ENCODE peak calls at places on chromosomes 6 and 20, in nine cellular contexts. W, I, D, B, U, H, X, N and Q are unnamed samples.

GRCh38 chr6:53794073-53794719 is 609 bp upstream of the LRRC1 start:
- DNase-seq in W (peak), I (peak), D (peak), B (peak), U (no peak), H (peak), X (peak), N (no peak), Q (peak)

GRCh38 chr20:46701986-46702385 is 7.5 kb upstream of the SLC2A10 start:
- DNase-seq in W (no peak), I (no peak), D (no peak), B (no peak), U (no peak), H (no peak), X (no peak), N (no peak), Q (no peak)

GRCh38 chr6:101083533-101084172 is 202.5 kb upstream of the ASCC3 start:
- DNase-seq in W (no peak), I (no peak), D (no peak), B (no peak), U (no peak), H (no peak), X (no peak), N (peak), Q (peak)

GRCh38 chr6:82872092-82872635 is 193.5 kb downstream of the UBE3D start:
- DNase-seq in W (no peak), I (no peak), D (no peak), B (no peak), U (no peak), H (no peak), X (no peak), N (no peak), Q (no peak)

GRCh38 chr20:24777746-24778145 is 171.3 kb upstream of the CST7 start:
- DNase-seq in W (no peak), I (no peak), D (no peak), B (no peak), U (no peak), H (no peak), X (no peak), N (no peak), Q (no peak)

GRCh38 chr6:7146079-7146828 is 38.5 kb downstream of the RREB1 start:
- DNase-seq in W (peak), I (peak), D (no peak), B (peak), U (no peak), H (no peak), X (no peak), N (no peak), Q (peak)

GRCh38 chr20:51417745-51418529 is 124.6 kb downstream of the NFATC2 start:
- DNase-seq in W (no peak), I (no peak), D (no peak), B (no peak), U (no peak), H (no peak), X (no peak), N (no peak), Q (no peak)

GRCh38 chr20:45732199-45732598 is 10.1 kb downstream of the SPINT4 start:
- DNase-seq in W (no peak), I (no peak), D (no peak), B (no peak), U (no peak), H (no peak), X (no peak), N (no peak), Q (no peak)

GRCh38 chr6:145967549-145967948 is 3.4 kb upstream of the SHPRH start:
- DNase-seq in W (no peak), I (no peak), D (no peak), B (no peak), U (no peak), H (no peak), X (no peak), N (no peak), Q (peak)

GRCh38 chr6:144104898-144105487 is 9.6 kb upstream of the SF3B5 start:
- DNase-seq in W (no peak), I (peak), D (peak), B (no peak), U (no peak), H (peak), X (no peak), N (no peak), Q (peak)

GRCh38 chr6:157020398-157021266 is 243.5 kb downstream of the ARID1B start:
- DNase-seq in W (peak), I (peak), D (no peak), B (no peak), U (peak), H (no peak), X (peak), N (no peak), Q (no peak)

GRCh38 chr20:2701671-2702081 is 9.1 kb downstream of the EBF4 start:
- DNase-seq in W (no peak), I (no peak), D (no peak), B (no peak), U (peak), H (no peak), X (peak), N (no peak), Q (no peak)

GRCh38 chr6:144410059-144410458 is 124.9 kb downstream of the UTRN start:
- DNase-seq in W (no peak), I (no peak), D (no peak), B (no peak), U (no peak), H (no peak), X (no peak), N (no peak), Q (no peak)

DNA sequence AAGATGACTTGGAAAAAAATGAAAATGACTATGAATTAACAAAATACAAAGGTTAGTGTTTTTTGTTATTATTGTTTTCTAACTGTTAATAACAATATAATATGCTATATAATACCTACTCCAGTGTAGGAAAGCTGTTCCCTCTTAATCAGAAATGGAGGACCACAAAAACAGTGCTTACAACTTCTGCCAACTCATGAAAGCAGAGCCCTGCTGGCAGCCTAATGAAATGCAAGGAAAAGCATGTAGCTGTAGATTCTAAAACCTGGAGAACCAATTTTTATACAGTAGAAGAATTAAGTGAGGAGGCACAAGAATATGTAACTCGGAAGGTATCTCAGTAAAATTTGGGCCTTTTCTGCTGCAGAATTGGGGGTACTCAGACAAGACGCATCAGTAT is 29.4 kb downstream of the PHIP start:
- DNase-seq in W (peak), I (peak), D (no peak), B (no peak), U (no peak), H (peak), X (peak), N (no peak), Q (no peak)
- TF ChIP-seq CTCF in W (peak), I (no peak), D (peak), B (no peak), U (peak), H (peak), X (peak), N (peak), Q (peak)

DNA sequence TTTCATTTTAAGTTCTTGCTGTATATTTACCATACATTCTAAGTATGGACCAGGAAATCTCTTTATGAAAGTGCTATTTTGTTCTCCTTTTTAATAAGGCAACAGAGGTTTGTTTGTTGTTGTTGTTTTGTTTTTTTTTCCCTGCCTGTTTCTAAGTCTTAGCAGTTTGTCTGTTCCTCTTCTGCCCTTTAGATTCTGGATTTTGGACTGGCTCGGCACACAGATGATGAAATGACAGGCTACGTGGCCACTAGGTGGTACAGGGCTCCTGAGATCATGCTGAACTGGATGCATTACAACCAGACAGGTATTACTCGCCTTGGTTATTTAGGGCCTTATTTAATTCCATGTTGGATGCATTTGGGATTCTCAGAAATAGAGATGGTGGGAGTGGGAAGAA is 48.0 kb downstream of the MAPK14 start:
- DNase-seq in W (no peak), I (peak), D (no peak), B (peak), U (no peak), H (no peak), X (no peak), N (no peak), Q (no peak)
- TF ChIP-seq CTCF in W (no peak), I (peak), D (no peak), B (no peak), U (peak), H (peak), X (no peak), N (no peak), Q (peak)

GRCh38 chr6:158387036-158387435 is 74.8 kb downstream of the TULP4 start:
- DNase-seq in W (no peak), I (no peak), D (no peak), B (no peak), U (no peak), H (no peak), X (no peak), N (no peak), Q (no peak)
- TF ChIP-seq CTCF in W (no peak), I (no peak), D (peak), B (no peak), U (no peak), H (peak), X (no peak), N (no peak), Q (no peak)

DNA sequence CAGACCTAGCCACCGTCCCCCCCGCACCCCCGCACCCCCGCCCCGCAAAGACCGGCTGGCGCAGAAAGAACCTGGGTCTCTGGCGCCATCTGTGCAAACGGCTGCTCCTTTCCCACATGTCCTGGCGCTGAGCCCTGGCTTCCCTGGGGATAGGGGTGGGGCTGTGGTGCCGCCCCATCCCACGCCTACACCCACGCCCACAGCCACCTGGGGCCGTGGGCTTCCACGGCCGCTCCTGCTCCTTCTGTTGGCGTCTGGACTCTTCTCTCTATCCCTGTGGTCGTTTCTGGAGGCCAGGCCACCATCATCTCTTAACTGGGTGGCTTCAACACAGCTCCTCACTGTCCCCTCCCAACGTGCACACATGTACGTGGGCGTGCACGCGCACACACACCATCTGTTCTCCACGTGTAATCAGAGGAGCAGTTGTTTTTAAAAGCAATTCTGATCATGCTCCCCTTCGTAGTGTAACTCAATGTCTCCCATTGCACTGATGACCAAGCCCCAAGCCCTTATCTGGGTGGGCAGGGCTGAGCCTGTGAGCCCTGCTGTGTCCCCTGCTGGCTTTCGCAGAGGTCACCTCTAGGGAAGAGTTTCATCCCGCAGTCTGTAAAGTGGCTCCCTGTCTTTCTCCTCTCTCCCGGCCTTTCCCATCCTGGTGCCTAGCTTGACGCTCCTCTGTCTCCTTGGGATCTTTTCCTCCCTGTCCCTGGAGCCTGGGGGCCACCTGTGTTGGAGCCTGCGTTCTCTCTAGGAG is 31.9 kb upstream of the FAM83D start:
- DNase-seq in W (no peak), I (no peak), D (no peak), B (no peak), U (no peak), H (no peak), X (no peak), N (no peak), Q (no peak)
- TF ChIP-seq CTCF in W (peak), I (no peak), D (no peak), B (no peak), U (peak), H (peak), X (no peak), N (no peak), Q (no peak)

DNA sequence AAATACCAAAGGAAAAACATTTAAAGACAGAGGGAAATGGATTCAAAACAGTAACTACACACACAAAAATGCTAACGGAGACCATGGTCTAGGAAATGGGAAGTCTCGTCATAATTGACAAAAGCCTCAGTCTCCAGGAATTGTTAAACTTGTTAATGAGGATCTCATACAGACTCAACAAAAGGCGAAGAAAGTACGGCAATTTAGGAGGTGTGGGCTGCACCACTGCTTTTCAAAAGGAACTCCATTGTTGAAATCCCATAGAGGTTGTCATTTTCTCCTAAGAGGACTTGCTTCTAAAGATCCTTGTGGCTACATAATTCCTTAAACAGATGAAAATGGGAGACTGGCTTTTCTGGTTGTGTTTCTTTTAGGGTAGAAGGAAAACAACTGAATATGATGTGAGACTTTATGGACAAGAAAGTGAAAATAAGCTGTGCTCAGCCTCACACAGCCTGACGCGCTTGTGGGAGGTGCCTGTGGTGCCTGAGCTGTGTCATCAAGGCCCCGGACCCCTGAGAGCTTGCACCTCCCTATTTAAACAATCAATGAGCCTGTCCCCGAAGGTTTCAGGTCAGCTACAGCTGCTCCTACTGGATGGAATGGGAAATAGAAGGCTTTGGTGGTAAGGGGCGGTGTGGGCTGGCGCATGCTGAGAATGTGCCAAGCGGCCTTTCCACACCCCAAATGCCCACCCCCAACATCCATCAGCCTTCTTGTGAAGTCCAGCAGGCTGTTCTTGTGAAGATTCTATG is 2.5 kb upstream of the CLDN20 start:
- DNase-seq in W (no peak), I (no peak), D (no peak), B (no peak), U (no peak), H (no peak), X (peak), N (no peak), Q (no peak)
- TF ChIP-seq CTCF in W (no peak), I (no peak), D (no peak), B (no peak), U (no peak), H (peak), X (no peak), N (no peak), Q (no peak)

GRCh38 chr6:117829594-117830319 is 77.3 kb upstream of the SLC35F1 start:
- DNase-seq in W (peak), I (peak), D (no peak), B (no peak), U (no peak), H (peak), X (peak), N (no peak), Q (peak)
- TF ChIP-seq CTCF in W (peak), I (no peak), D (peak), B (no peak), U (no peak), H (peak), X (peak), N (peak), Q (peak)

GRCh38 chr20:43787937-43788336 is 61.1 kb upstream of the GTSF1L start:
- DNase-seq in W (no peak), I (no peak), D (no peak), B (no peak), U (no peak), H (no peak), X (no peak), N (no peak), Q (no peak)
- TF ChIP-seq CTCF in W (no peak), I (no peak), D (no peak), B (no peak), U (no peak), H (no peak), X (no peak), N (no peak), Q (no peak)